ENCODE peak calls at places on chromosomes 11 and 22, in seven cellular contexts. D is sigmoid colon, E is colonic mucosa, J is H1, L is fibroblast of lung, N is esophagus squamous epithelium, H is kidney. F is an unnamed sample.

GRCh38 chr11:101436511-101437142 is 147.2 kb downstream of the TRPC6 start:
- DNase-seq in D (no peak), E (peak; percentile 41), J (no peak), L (peak; percentile 20), N (no peak), H (no peak), F (peak; percentile 30)

GRCh38 chr11:73875840-73876239 is 806 bp downstream of the COA4 start:
- DNase-seq in D (no peak), E (peak; percentile 19), J (no peak), L (no peak), N (no peak), H (no peak), F (no peak)

GRCh38 chr11:91446267-91446666 is 778.4 kb upstream of the FAT3 start:
- DNase-seq in D (no peak), E (no peak), J (no peak), L (no peak), N (no peak), H (no peak), F (no peak)

GRCh38 chr11:26983645-26984044 is 10.3 kb upstream of the FIBIN start:
- DNase-seq in D (no peak), E (no peak), J (no peak), L (no peak), N (no peak), H (no peak), F (no peak)

GRCh38 chr22:21683401-21683811 is 17.6 kb downstream of the PPIL2 start:
- DNase-seq in D (no peak), E (no peak), J (no peak), L (no peak), N (no peak), H (no peak), F (peak; percentile 23)

GRCh38 chr22:25494774-25495173 is 69.7 kb upstream of the GRK3 start:
- DNase-seq in D (no peak), E (no peak), J (no peak), L (no peak), N (no peak), H (no peak), F (no peak)

GRCh38 chr11:109641549-109641948 is 219.6 kb downstream of the C11orf87 start:
- DNase-seq in D (no peak), E (no peak), J (no peak), L (peak; percentile 49), N (no peak), H (no peak), F (no peak)

GRCh38 chr11:6111635-6112034 is 4.2 kb downstream of the OR56B4 start:
- DNase-seq in D (no peak), E (no peak), J (no peak), L (no peak), N (no peak), H (no peak), F (no peak)

GRCh38 chr11:76648929-76649328 is 21.6 kb downstream of the LRRC32 start:
- DNase-seq in D (no peak), E (no peak), J (no peak), L (no peak), N (no peak), H (no peak), F (no peak)

GRCh38 chr22:17536269-17536668 is 27.0 kb upstream of the SLC25A18 start:
- DNase-seq in D (no peak), E (no peak), J (no peak), L (peak; percentile 37), N (no peak), H (no peak), F (no peak)

GRCh38 chr11:19872526-19873135 is 160.0 kb downstream of the NAV2 start:
- DNase-seq in D (no peak), E (no peak), J (peak; percentile 23), L (no peak), N (no peak), H (no peak), F (no peak)

GRCh38 chr11:2198621-2199365 is 27.2 kb upstream of the TH start:
- DNase-seq in D (no peak), E (no peak), J (no peak), L (no peak), N (no peak), H (peak; percentile 68), F (no peak)

GRCh38 chr22:33923660-33924246 is 3.5 kb upstream of the LARGE1 start:
- DNase-seq in D (peak; percentile 75), E (peak; percentile 82), J (no peak), L (peak; percentile 59), N (no peak), H (no peak), F (peak; percentile 56)

GRCh38 chr11:25065711-25066110 is 568.9 kb downstream of the LUZP2 start:
- DNase-seq in D (no peak), E (no peak), J (no peak), L (peak; percentile 94), N (no peak), H (no peak), F (no peak)

GRCh38 chr11:109304159-109304558 is 117.8 kb upstream of the C11orf87 start:
- DNase-seq in D (no peak), E (no peak), J (no peak), L (peak; percentile 45), N (no peak), H (no peak), F (no peak)

GRCh38 chr11:68120212-68121066 is 749 bp downstream of the CHKA start:
- DNase-seq in D (peak; percentile 83), E (peak; percentile 68), J (no peak), L (peak; percentile 43), N (no peak), H (peak; percentile 91), F (peak; percentile 85)

GRCh38 chr11:15073361-15074205 is at the start of gene CALCB:
- DNase-seq in D (no peak), E (no peak), J (no peak), L (peak; percentile 19), N (no peak), H (peak; percentile 82), F (peak; percentile 46)

GRCh38 chr22:39078329-39078728 is 1.3 kb downstream of the APOBEC3G start:
- DNase-seq in D (no peak), E (no peak), J (no peak), L (no peak), N (no peak), H (peak; percentile 59), F (no peak)

GRCh38 chr11:87445002-87445401 is 407.3 kb downstream of the TMEM135 start:
- DNase-seq in D (no peak), E (no peak), J (no peak), L (peak; percentile 79), N (no peak), H (no peak), F (no peak)

GRCh38 chr11:3183523-3183922 is 18.4 kb upstream of the OSBPL5 start:
- DNase-seq in D (no peak), E (no peak), J (no peak), L (no peak), N (no peak), H (peak; percentile 29), F (peak; percentile 14)

DNA sequence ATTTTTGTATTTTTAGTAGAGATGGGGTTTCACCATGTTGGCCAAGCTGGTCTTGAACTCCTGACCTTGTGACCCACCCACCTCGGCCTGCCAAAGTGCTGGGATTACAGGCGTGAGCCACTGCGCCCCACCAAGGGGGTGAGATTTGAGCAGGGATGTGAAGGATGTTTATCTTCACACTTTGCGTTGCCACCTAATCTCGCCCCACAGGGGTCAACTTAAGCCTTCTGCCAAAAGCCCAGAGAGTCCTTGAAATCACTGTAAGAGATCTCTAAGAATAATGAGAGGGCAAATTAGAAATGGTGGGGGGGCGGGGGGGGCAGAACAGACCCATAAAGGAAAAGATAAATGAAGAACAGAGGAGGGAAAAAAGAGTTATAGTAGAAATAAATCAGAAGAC is 158.3 kb upstream of the TIMP3 start:
- DNase-seq in D (no peak), E (no peak), J (no peak), L (no peak), N (no peak), H (no peak), F (no peak)
- H3K4me1 ChIP-seq in D (no peaks in the 10 kb centered on the region), E (no peaks in the 10 kb centered on the region), J (no peaks in the 10 kb centered on the region), L (no peaks in the 10 kb centered on the region), N (peaks cover 6% of the 10 kb centered on the region), H (peaks cover 8% of the 10 kb centered on the region), F (no peaks in the 10 kb centered on the region)

GRCh38 chr22:41925783-41926460 is 684 bp downstream of the TNFRSF13C start:
- DNase-seq in D (no peak), E (peak; percentile 82), J (no peak), L (peak; percentile 15), N (no peak), H (no peak), F (peak; percentile 76)
- H3K4me3 ChIP-seq in D (peak overlapping the region; percentile 47), E (peak overlapping the region; percentile 51), J (peak overlapping the region; percentile 23), L (no peak overlapping the region), N (peak overlapping the region; percentile 75), H (no peak overlapping the region), F (peak overlapping the region; percentile 55)

GRCh38 chr11:34464591-34465036 is 25.9 kb downstream of the CAT start:
- DNase-seq in D (no peak), E (no peak), J (no peak), L (peak; percentile 7), N (no peak), H (no peak), F (no peak)
- H3K9me3 ChIP-seq in D (no peaks in the 10 kb centered on the region), E (no peaks in the 10 kb centered on the region), J (peaks cover 12% of the 10 kb centered on the region), L (no peaks in the 10 kb centered on the region), N (peaks cover 5% of the 10 kb centered on the region), H (peaks cover 6% of the 10 kb centered on the region), F (no peaks in the 10 kb centered on the region)

GRCh38 chr11:44016129-44016528 is 31.7 kb upstream of the ACCSL start:
- DNase-seq in D (peak; percentile 77), E (no peak), J (no peak), L (peak; percentile 72), N (no peak), H (peak; percentile 88), F (peak; percentile 88)

GRCh38 chr11:44018127-44018521 is 29.7 kb upstream of the ACCSL start:
- DNase-seq in D (peak; percentile 64), E (no peak), J (no peak), L (no peak), N (no peak), H (no peak), F (no peak)

GRCh38 chr11:44015624-44016007 is 32.2 kb upstream of the ACCSL start:
- DNase-seq in D (no peak), E (no peak), J (no peak), L (no peak), N (no peak), H (no peak), F (no peak)

GRCh38 chr11:44017443-44018126 is 30.2 kb upstream of the ACCSL start:
- DNase-seq in D (no peak), E (no peak), J (no peak), L (no peak), N (no peak), H (no peak), F (no peak)

DNA sequence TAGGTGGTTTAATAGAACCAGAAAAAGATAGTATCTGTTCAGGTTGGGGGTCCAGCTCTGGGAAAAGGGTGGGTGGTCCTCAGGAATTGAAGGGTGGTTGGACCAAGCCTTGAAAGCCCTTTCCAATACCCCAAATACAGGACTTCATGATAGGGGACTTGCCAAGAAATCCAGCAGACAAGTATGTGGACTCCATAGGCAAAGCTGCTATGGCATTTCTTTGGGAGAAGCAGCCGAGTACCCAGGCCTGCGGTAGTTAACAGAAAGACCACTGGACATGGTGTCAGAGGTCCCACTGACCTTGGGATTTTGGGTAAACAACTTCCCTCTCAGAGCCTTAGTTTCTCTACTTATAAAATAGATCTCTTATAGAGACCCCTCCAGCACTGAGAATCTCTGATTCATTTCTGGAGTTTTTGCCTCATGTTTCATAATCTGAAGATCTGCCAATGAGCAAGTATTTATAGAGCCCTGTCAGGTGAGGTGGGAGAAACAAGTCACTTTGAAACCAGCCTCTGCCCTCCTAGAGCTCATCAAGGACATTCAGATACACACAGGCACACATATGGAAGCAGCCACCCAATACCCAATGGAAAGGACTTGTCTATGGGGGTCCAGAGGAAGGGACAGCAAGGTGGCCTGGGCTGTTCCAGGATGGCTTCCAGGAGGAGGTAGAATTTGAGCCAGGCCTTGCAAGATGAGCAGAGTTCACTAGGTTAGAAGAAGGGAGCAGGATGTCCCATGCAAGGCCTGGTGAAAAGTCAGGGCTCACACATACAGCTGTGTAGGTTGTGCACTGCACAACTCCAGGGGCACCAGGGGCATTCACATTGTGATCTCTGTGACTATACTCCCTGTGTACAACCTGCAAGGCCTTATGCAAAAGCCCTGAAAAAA is 31.0 kb upstream of the ACCSL start:
- DNase-seq in D (peak; percentile 27), E (no peak), J (no peak), L (no peak), N (no peak), H (no peak), F (no peak)
- H3K4me1 ChIP-seq in D (no peaks in the 10 kb centered on the region), E (no peaks in the 10 kb centered on the region), J (no peaks in the 10 kb centered on the region), L (peaks cover 30% of the 10 kb centered on the region), N (no peaks in the 10 kb centered on the region), H (peaks cover 3% of the 10 kb centered on the region), F (peaks cover 24% of the 10 kb centered on the region)